ENCODE peak calls at places on chromosomes 7 and 10, in seven cellular contexts. G is right lobe of liver, R is cardiac muscle cell, Z is uterus, E is BJ, N is breast epithelium, U is neural progenitor cell. X is an unnamed sample.

GRCh38 chr7:32336726-32337125 is 153.5 kb downstream of the LSM5 start:
- DNase-seq in G (no peak), R (no peak), Z (no peak), E (no peak), N (no peak), U (no peak), X (no peak)

GRCh38 chr7:27121656-27122055 is 8.9 kb downstream of the HOXA4 start:
- DNase-seq in G (no peak), R (no peak), Z (no peak), E (no peak), N (peak), U (no peak), X (no peak)

GRCh38 chr7:1095621-1096155 is 7.8 kb downstream of the GPER1 start:
- DNase-seq in G (no peak), R (no peak), Z (no peak), E (no peak), N (no peak), U (no peak), X (no peak)

GRCh38 chr10:16809074-16809718 is 8.0 kb downstream of the RSU1 start:
- DNase-seq in G (no peak), R (peak), Z (peak), E (no peak), N (no peak), U (peak), X (no peak)

GRCh38 chr10:89213191-89213808 is 6.2 kb upstream of the CH25H start:
- DNase-seq in G (no peak), R (peak), Z (no peak), E (no peak), N (no peak), U (peak), X (no peak)

GRCh38 chr7:149209518-149210269 is 14.3 kb downstream of the ZNF282 start:
- DNase-seq in G (no peak), R (peak), Z (no peak), E (no peak), N (no peak), U (peak), X (no peak)

GRCh38 chr10:72802291-72803118 is 91.0 kb upstream of the OIT3 start:
- DNase-seq in G (no peak), R (peak), Z (no peak), E (no peak), N (no peak), U (no peak), X (no peak)

GRCh38 chr7:70693300-70693689 is 438.6 kb upstream of the GALNT17 start:
- DNase-seq in G (peak), R (peak), Z (no peak), E (no peak), N (no peak), U (no peak), X (peak)

GRCh38 chr10:37263304-37263703 is 137.9 kb downstream of the ANKRD30A start:
- DNase-seq in G (no peak), R (no peak), Z (no peak), E (no peak), N (no peak), U (no peak), X (no peak)

GRCh38 chr7:158106272-158106671 is 481.4 kb downstream of the PTPRN2 start:
- DNase-seq in G (peak), R (no peak), Z (no peak), E (no peak), N (no peak), U (no peak), X (no peak)

GRCh38 chr7:86190347-86190746 is 453.4 kb upstream of the GRM3 start:
- DNase-seq in G (no peak), R (no peak), Z (no peak), E (no peak), N (no peak), U (no peak), X (no peak)

GRCh38 chr7:80294321-80294720 is 159.7 kb downstream of the GNAI1 start:
- DNase-seq in G (no peak), R (peak), Z (no peak), E (peak), N (no peak), U (no peak), X (no peak)

GRCh38 chr10:82211331-82211730 is 336.3 kb downstream of the NRG3 start:
- DNase-seq in G (no peak), R (peak), Z (no peak), E (no peak), N (no peak), U (peak), X (no peak)

GRCh38 chr7:114364151-114364550 is 50.5 kb upstream of the FOXP2 start:
- DNase-seq in G (no peak), R (no peak), Z (no peak), E (no peak), N (no peak), U (peak), X (no peak)

GRCh38 chr10:80471715-80472233 is 17.7 kb downstream of the TSPAN14 start:
- DNase-seq in G (no peak), R (no peak), Z (no peak), E (no peak), N (no peak), U (no peak), X (no peak)

GRCh38 chr10:59243611-59244195 is 67.3 kb downstream of the PHYHIPL start:
- DNase-seq in G (no peak), R (no peak), Z (no peak), E (no peak), N (no peak), U (no peak), X (no peak)

GRCh38 chr7:40058636-40059035 is 75.8 kb downstream of the MPLKIP start:
- DNase-seq in G (no peak), R (no peak), Z (no peak), E (no peak), N (no peak), U (no peak), X (no peak)

GRCh38 chr7:5591547-5591899 is 167.9 kb upstream of the TNRC18 start:
- DNase-seq in G (no peak), R (peak), Z (no peak), E (no peak), N (peak), U (peak), X (peak)

GRCh38 chr7:71761336-71761735 is 629.4 kb downstream of the GALNT17 start:
- DNase-seq in G (no peak), R (no peak), Z (no peak), E (no peak), N (no peak), U (no peak), X (no peak)

GRCh38 chr10:4519691-4520402 is 306.2 kb upstream of the AKR1E2 start:
- DNase-seq in G (no peak), R (peak), Z (no peak), E (no peak), N (no peak), U (no peak), X (no peak)

GRCh38 chr7:55120501-55121198 is 101.8 kb downstream of the EGFR start:
- DNase-seq in G (peak), R (peak), Z (peak), E (no peak), N (no peak), U (no peak), X (no peak)

GRCh38 chr10:91610444-91610843 is 22.4 kb downstream of the PPP1R3C start:
- DNase-seq in G (no peak), R (no peak), Z (no peak), E (no peak), N (no peak), U (no peak), X (no peak)

GRCh38 chr10:22315455-22316285 is 518 bp upstream of the COMMD3 start:
- DNase-seq in G (no peak), R (no peak), Z (no peak), E (no peak), N (no peak), U (no peak), X (no peak)

GRCh38 chr10:76350583-76350982 is 919.2 kb downstream of the LRMDA start:
- DNase-seq in G (no peak), R (no peak), Z (no peak), E (no peak), N (no peak), U (no peak), X (no peak)

GRCh38 chr10:71583076-71583475 is 136.5 kb downstream of the C10orf105 start:
- DNase-seq in G (no peak), R (no peak), Z (no peak), E (no peak), N (no peak), U (no peak), X (no peak)

GRCh38 chr10:90530526-90530925 is 327.3 kb downstream of the HTR7 start:
- DNase-seq in G (no peak), R (peak), Z (no peak), E (no peak), N (no peak), U (no peak), X (no peak)

GRCh38 chr10:129005080-129005479 is 462.0 kb upstream of the MGMT start:
- DNase-seq in G (no peak), R (no peak), Z (no peak), E (no peak), N (no peak), U (no peak), X (no peak)

GRCh38 chr10:4723860-4724259 is 102.1 kb upstream of the AKR1E2 start:
- DNase-seq in G (no peak), R (no peak), Z (no peak), E (no peak), N (no peak), U (no peak), X (no peak)

GRCh38 chr10:81548160-81548559 is 326.8 kb upstream of the NRG3 start:
- DNase-seq in G (no peak), R (no peak), Z (no peak), E (no peak), N (no peak), U (peak), X (no peak)

GRCh38 chr7:128359939-128360338 is 1.6 kb downstream of the PRRT4 start:
- DNase-seq in G (no peak), R (no peak), Z (no peak), E (no peak), N (no peak), U (no peak), X (no peak)
- H3K4me3 ChIP-seq in G (no peak), R (no peak), Z (no peak), E (no peak), N (no peak), U (peak), X (no peak)

GRCh38 chr7:23184709-23185354 is 3.0 kb downstream of the NUP42 start:
- DNase-seq in G (no peak), R (peak), Z (peak), E (no peak), N (no peak), U (peak), X (no peak)
- TF ChIP-seq CTCF in G (peak), R (peak), Z (peak), E (peak), N (peak), U (peak), X (peak)

GRCh38 chr10:35607475-35608316 is 2.6 kb downstream of the GJD4 start:
- DNase-seq in G (no peak), R (peak), Z (no peak), E (no peak), N (no peak), U (no peak), X (no peak)
- H3K4me3 ChIP-seq in G (peak), R (no peak), Z (peak), E (peak), N (peak), U (no peak), X (peak)

GRCh38 chr10:23780331-23780730 is 341.5 kb downstream of the OTUD1 start:
- DNase-seq in G (no peak), R (no peak), Z (no peak), E (no peak), N (no peak), U (no peak), X (no peak)

GRCh38 chr10:23777153-23777552 is 338.3 kb downstream of the OTUD1 start:
- DNase-seq in G (no peak), R (no peak), Z (no peak), E (no peak), N (no peak), U (peak), X (no peak)

GRCh38 chr10:23779287-23779686 is 340.4 kb downstream of the OTUD1 start:
- DNase-seq in G (no peak), R (no peak), Z (no peak), E (no peak), N (no peak), U (no peak), X (peak)
- TF ChIP-seq CTCF in G (no peak), R (no peak), Z (no peak), E (no peak), N (no peak), U (no peak), X (no peak)

GRCh38 chr10:132410056-132410778 is 13.2 kb downstream of the PWWP2B start:
- DNase-seq in G (no peak), R (no peak), Z (no peak), E (no peak), N (no peak), U (no peak), X (no peak)

GRCh38 chr10:132412316-132413192 is 15.6 kb downstream of the PWWP2B start:
- DNase-seq in G (no peak), R (no peak), Z (no peak), E (no peak), N (no peak), U (no peak), X (no peak)

GRCh38 chr10:132410779-132411532 is 14.0 kb downstream of the PWWP2B start:
- DNase-seq in G (no peak), R (no peak), Z (no peak), E (no peak), N (no peak), U (no peak), X (no peak)

GRCh38 chr10:132413226-132414205 is 16.5 kb downstream of the PWWP2B start:
- DNase-seq in G (no peak), R (no peak), Z (no peak), E (no peak), N (no peak), U (no peak), X (no peak)

DNA sequence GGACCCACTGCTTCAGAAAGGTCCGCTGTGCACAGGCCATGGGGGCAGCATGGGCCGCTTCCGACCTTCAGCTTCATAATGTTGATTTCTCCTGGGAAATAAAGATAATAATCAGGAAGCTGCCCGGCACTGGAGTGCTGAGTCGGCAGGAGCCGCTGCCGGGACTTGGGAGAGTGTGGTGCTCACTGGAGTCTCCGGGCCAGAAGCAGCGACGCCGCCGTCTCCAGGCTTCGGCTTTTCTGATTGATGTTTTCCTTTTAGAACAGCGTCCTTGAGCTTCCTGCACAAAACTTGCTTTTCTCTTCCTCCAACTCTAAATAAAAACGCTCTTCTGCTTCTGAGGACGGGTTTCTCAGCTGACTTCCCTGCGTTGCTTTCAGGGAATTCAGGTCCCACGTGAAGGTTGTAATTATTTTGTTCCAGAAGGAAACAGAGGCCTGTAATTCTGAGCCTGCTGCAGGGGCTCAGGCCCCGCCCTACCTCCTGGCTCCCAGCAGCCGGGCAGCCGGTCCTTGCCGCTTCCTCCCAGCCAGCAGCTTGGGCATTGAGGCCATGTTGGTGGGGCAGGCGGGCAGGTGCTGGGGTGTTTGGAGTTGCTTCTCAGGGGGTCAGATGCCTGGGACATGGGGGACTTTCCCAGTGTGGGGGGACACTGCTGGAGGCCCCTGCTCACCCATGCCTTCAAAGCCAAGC is 14.7 kb downstream of the PWWP2B start:
- DNase-seq in G (no peak), R (peak), Z (no peak), E (no peak), N (no peak), U (no peak), X (no peak)
- H3K4me3 ChIP-seq in G (no peak), R (no peak), Z (peak), E (no peak), N (no peak), U (no peak), X (no peak)

DNA sequence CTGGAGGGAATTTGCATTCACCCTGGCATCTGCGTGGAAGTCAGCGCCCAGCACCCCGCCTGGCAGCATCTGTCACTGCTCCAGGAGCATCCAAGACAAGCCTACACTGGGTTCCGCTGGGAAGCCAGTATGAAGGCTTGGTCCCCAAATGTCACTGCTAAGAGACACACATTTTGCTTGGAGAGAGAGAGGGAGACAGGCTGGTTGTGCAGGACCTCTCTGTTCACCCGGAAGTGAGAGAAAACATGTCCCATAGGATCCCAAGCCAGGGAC is 119.5 kb downstream of the SEC23IP start:
- DNase-seq in G (no peak), R (no peak), Z (no peak), E (no peak), N (no peak), U (no peak), X (no peak)
- TF ChIP-seq CTCF in G (no peak), R (no peak), Z (no peak), E (no peak), N (no peak), U (no peak), X (no peak)

GRCh38 chr7:44637788-44638594 is 31.6 kb downstream of the OGDH start:
- DNase-seq in G (peak), R (peak), Z (peak), E (peak), N (no peak), U (no peak), X (no peak)
- H3K4me3 ChIP-seq in G (no peak), R (no peak), Z (no peak), E (no peak), N (no peak), U (no peak), X (no peak)

DNA sequence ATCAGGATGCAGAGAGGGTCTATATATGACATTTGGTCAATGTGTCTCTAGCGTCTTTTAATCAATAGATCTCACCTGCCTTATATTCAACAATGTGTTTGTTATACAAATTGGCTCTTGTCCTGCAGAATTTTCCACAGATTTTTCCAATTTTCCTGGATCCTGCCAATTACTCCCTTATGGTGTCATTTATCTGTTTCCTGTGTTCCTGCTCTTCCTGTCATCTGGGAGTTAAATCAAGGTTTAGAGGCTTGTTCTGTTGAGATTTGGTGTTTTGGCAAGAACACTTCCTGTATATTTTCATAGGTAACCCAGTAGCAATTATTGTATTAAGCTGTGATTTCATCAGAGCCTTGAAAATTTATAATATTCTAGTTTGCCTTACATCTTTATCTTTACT is 8.8 kb upstream of the C10orf71 start:
- DNase-seq in G (no peak), R (no peak), Z (no peak), E (no peak), N (no peak), U (no peak), X (no peak)
- TF ChIP-seq CTCF in G (no peak), R (no peak), Z (no peak), E (no peak), N (no peak), U (no peak), X (no peak)

X was measured in epithelial cell of proximal tubule.